ENCODE peak calls at places on chromosomes 7 and 10, in eight cellular contexts. S, D, V, Z, O, H, K and C are unnamed samples. For H3K4me1, the result is how much of the 10 kb centered on the place peaks cover.

GRCh38 chr10:101466016-101466912 is 112.3 kb downstream of the BTRC start:
- DNase-seq in S (no peak), D (no peak), V (no peak), Z (no peak), O (no peak), H (no peak), K (no peak), C (no peak)

GRCh38 chr10:50623299-50624153 is at the start of gene SGMS1:
- DNase-seq in S (peak), D (peak), V (peak), Z (peak), O (peak), H (no peak), K (peak), C (peak)

GRCh38 chr10:132793871-132794849 is 8.2 kb upstream of the NKX6-2 start:
- DNase-seq in S (no peak), D (no peak), V (no peak), Z (no peak), O (no peak), H (no peak), K (no peak), C (no peak)

GRCh38 chr10:63005246-63005645 is 127.9 kb upstream of the NRBF2 start:
- DNase-seq in S (no peak), D (no peak), V (no peak), Z (no peak), O (no peak), H (no peak), K (no peak), C (no peak)

GRCh38 chr10:6445671-6446278 is 134.3 kb downstream of the PRKCQ start:
- DNase-seq in S (no peak), D (peak), V (peak), Z (peak), O (peak), H (peak), K (peak), C (no peak)

GRCh38 chr7:29684787-29685650 is 121.3 kb upstream of the WIPF3 start:
- DNase-seq in S (peak), D (peak), V (peak), Z (peak), O (peak), H (no peak), K (peak), C (peak)

GRCh38 chr10:491667-492424 is 197.6 kb downstream of the DIP2C start:
- DNase-seq in S (peak), D (no peak), V (no peak), Z (no peak), O (no peak), H (no peak), K (peak), C (no peak)

GRCh38 chr10:16566202-16566805 is 44.6 kb upstream of the C1QL3 start:
- DNase-seq in S (no peak), D (no peak), V (no peak), Z (no peak), O (no peak), H (no peak), K (no peak), C (no peak)

GRCh38 chr7:19161671-19162070 is 16.4 kb upstream of the FERD3L start:
- DNase-seq in S (no peak), D (no peak), V (no peak), Z (no peak), O (no peak), H (no peak), K (no peak), C (no peak)

DNA sequence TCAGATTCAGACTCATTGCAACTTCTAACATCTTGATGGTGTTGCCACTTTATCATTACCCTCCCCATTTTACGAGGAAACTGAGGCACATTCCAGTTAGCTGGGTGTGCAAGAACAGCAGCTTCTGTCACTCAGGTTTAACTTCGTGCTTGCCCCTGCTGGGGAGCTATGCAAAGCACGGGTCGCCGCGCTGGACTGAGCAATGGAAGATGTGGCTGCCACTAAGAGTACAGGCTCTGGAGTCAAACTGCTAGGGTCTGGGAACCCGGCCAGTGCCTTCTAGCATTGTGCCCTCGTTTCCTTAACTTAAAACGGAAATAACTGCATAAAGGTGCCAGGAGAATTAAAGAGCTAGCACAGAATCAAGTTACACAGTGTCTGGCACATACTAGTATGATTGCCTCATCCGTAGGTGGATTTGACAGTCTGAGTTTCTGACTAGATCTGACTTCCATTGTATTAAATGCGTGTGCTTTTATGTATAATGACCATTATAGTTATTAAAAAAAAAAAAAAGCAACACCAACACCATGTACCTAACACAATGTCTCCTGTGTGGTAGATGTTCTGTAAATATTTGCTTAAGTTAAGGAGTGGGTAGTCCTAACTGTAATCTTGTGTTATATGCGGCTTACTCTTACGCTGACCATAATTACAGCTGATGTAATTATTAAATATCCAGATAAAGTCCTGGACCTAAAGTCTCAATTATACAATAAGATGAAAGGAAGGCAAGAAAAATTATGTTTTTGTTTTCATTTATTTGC is 842 bp downstream of the ZNF22 start:
- DNase-seq in S (peak), D (peak), V (no peak), Z (peak), O (peak), H (peak), K (peak), C (peak)
- H3K4me1 ChIP-seq in S (under half), D (half or more), V (under half), Z (under half), O (half or more), H (under half), K (half or more), C (half or more)

GRCh38 chr7:35584990-35585389 is 109.9 kb downstream of the HERPUD2 start:
- DNase-seq in S (no peak), D (no peak), V (no peak), Z (no peak), O (no peak), H (no peak), K (no peak), C (no peak)
- H3K4me3 ChIP-seq in S (no peak), D (no peak), V (no peak), Z (no peak), O (no peak), H (no peak), K (no peak), C (no peak)

GRCh38 chr7:2859952-2860351 is 15.8 kb upstream of the GNA12 start:
- DNase-seq in S (no peak), D (no peak), V (no peak), Z (no peak), O (no peak), H (no peak), K (no peak), C (peak)

GRCh38 chr7:2863461-2864066 is 19.5 kb upstream of the GNA12 start:
- DNase-seq in S (peak), D (peak), V (no peak), Z (peak), O (peak), H (peak), K (peak), C (peak)

GRCh38 chr7:2862831-2863361 is 18.8 kb upstream of the GNA12 start:
- DNase-seq in S (no peak), D (no peak), V (no peak), Z (peak), O (no peak), H (no peak), K (no peak), C (no peak)

GRCh38 chr7:2861509-2861908 is 17.4 kb upstream of the GNA12 start:
- DNase-seq in S (no peak), D (no peak), V (no peak), Z (no peak), O (no peak), H (no peak), K (no peak), C (no peak)

GRCh38 chr7:2860627-2861133 is 16.6 kb upstream of the GNA12 start:
- DNase-seq in S (peak), D (no peak), V (no peak), Z (no peak), O (no peak), H (peak), K (no peak), C (peak)
- H3K4me1 ChIP-seq in S (under half), D (under half), V (under half), Z (under half), O (under half), H (under half), K (under half), C (under half)

DNA sequence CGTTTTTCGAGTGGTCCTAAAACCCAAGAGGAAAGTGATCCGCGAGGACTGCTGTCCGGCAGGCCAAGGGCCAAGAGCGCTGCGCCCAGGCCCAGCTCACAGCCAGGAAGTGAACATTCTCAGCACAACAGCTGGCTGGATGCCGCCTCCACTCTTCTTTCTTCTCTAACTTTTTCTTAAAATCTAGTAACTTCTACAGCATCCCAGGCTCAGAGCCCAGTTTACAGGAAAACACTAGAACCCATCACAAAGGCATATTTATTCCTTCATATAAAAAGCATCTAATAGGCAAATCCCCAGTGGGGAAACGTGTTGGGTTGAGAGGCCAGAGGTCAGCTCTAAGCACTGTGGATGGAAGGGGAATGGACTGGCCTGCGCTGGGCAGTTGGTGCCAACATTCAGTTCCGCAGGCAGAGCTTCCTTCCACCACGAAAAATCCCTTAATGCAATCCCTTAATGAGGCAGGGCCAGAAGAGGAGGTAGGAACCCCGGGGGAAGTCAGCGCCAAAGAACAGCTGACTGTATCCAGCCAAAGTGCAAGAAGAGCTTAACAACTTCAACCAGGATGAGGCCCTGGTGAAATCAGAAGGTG is 74.8 kb downstream of the ZRANB1 start:
- DNase-seq in S (peak), D (peak), V (no peak), Z (no peak), O (no peak), H (no peak), K (no peak), C (peak)
- H3K4me3 ChIP-seq in S (no peak), D (no peak), V (no peak), Z (no peak), O (no peak), H (no peak), K (no peak), C (no peak)